ENCODE peak calls at places on chromosomes 12 and 14, in five cellular contexts. R is CD4-positive, CD25-positive, alpha-beta regulatory T cell; S is choroid plexus epithelial cell; I is fibroblast of pulmonary artery; G is cardiac muscle cell. C is an unnamed sample.

GRCh38 chr12:86230516-86231146 is 25.6 kb downstream of the MGAT4C start:
- DNase-seq in R (no peak), G (no peak), S (peak), I (peak), C (no peak)

GRCh38 chr14:60931206-60931605 is 49.7 kb downstream of the TRMT5 start:
- DNase-seq in S (no peak), G (no peak), I (no peak), R (no peak), C (no peak)

GRCh38 chr14:43938588-43939281 is 568.3 kb downstream of the FSCB start:
- DNase-seq in G (no peak), S (no peak), R (no peak), I (no peak), C (no peak)

GRCh38 chr12:14695685-14696084 is 714 bp downstream of the GUCY2C start:
- DNase-seq in R (no peak), S (no peak), I (no peak), G (no peak), C (no peak)

GRCh38 chr12:96048392-96048969 is 13.1 kb upstream of the LTA4H start:
- DNase-seq in R (no peak), I (no peak), G (no peak), S (no peak), C (no peak)

GRCh38 chr14:96253140-96253539 is 2.9 kb upstream of the BDKRB1 start:
- DNase-seq in G (no peak), S (peak), R (no peak), I (peak), C (no peak)

GRCh38 chr12:94942663-94943062 is 60.8 kb downstream of the NDUFA12 start:
- DNase-seq in I (no peak), S (no peak), G (no peak), R (no peak), C (peak)

GRCh38 chr12:101628669-101629068 is 33.9 kb downstream of the MYBPC1 start:
- DNase-seq in G (no peak), R (no peak), I (no peak), S (no peak), C (no peak)

GRCh38 chr12:68495666-68496065 is 115.0 kb upstream of the RAP1B start:
- DNase-seq in S (peak), I (peak), R (no peak), G (peak), C (no peak)

GRCh38 chr14:45150386-45150890 is 14.7 kb downstream of the FANCM start:
- DNase-seq in G (no peak), I (no peak), S (no peak), R (no peak), C (no peak)

GRCh38 chr12:538731-539539 is 79.2 kb downstream of the B4GALNT3 start:
- DNase-seq in S (peak), R (peak), G (no peak), I (peak), C (peak)

GRCh38 chr12:122137681-122138080 is 36.3 kb downstream of the IL31 start:
- DNase-seq in I (no peak), R (no peak), S (no peak), G (no peak), C (no peak)

GRCh38 chr12:108939594-108939993 is 59.7 kb downstream of the DAO start:
- DNase-seq in I (peak), R (no peak), S (peak), G (peak), C (peak)

GRCh38 chr14:74669846-74670245 is 43.0 kb downstream of the AREL1 start:
- DNase-seq in S (no peak), G (no peak), R (no peak), I (no peak), C (no peak)

GRCh38 chr12:46386877-46387629 is 14.5 kb upstream of the SLC38A2 start:
- DNase-seq in S (peak), I (peak), G (no peak), R (no peak), C (no peak)

GRCh38 chr14:61925043-61925442 is 162.8 kb downstream of the SNAPC1 start:
- DNase-seq in I (peak), S (peak), R (no peak), G (peak), C (peak)

GRCh38 chr14:99774526-99775307 is 18.5 kb upstream of the EML1 start:
- DNase-seq in G (no peak), I (peak), S (peak), R (no peak), C (no peak)

GRCh38 chr12:58148976-58149375 is 207.6 kb downstream of the ATP23 start:
- DNase-seq in G (no peak), I (no peak), R (no peak), S (no peak), C (no peak)

GRCh38 chr14:50768693-50769092 is 62.3 kb downstream of the NIN start:
- DNase-seq in G (no peak), I (no peak), R (no peak), S (peak), C (no peak)

GRCh38 chr12:101414533-101415119 is 7.1 kb upstream of the ARL1 start:
- DNase-seq in I (peak), G (peak), S (peak), R (no peak), C (peak)

GRCh38 chr12:45282411-45282810 is 66.5 kb downstream of the ANO6 start:
- DNase-seq in S (no peak), G (no peak), I (no peak), R (no peak), C (no peak)

GRCh38 chr14:92494512-92494911 is 19.1 kb upstream of the RIN3 start:
- DNase-seq in G (no peak), I (no peak), S (no peak), R (no peak), C (no peak)

GRCh38 chr12:107012736-107013425 is 25.9 kb upstream of the MTERF2 start:
- DNase-seq in G (no peak), S (no peak), R (no peak), I (no peak), C (no peak)

GRCh38 chr12:100141666-100141997 is 1.0 kb downstream of the BLTP3B start:
- DNase-seq in R (no peak), G (no peak), S (peak), I (peak), C (no peak)

GRCh38 chr14:104734601-104734990 is 10.6 kb downstream of the ADSS1 start:
- DNase-seq in I (no peak), S (no peak), G (no peak), R (no peak), C (no peak)

GRCh38 chr14:55126089-55126488 is 3.0 kb upstream of the LGALS3 start:
- DNase-seq in S (no peak), R (no peak), I (no peak), G (no peak), C (no peak)

GRCh38 chr12:52496054-52496453 is 3.0 kb upstream of the KRT6A start:
- DNase-seq in R (no peak), S (no peak), I (peak), G (peak), C (no peak)

GRCh38 chr14:93103392-93104080 is 12.2 kb downstream of the ITPK1 start:
- DNase-seq in S (peak), R (peak), G (no peak), I (no peak), C (peak)

GRCh38 chr14:38705220-38705619 is 397.8 kb downstream of the SEC23A start:
- DNase-seq in S (no peak), I (no peak), R (no peak), G (no peak), C (no peak)

GRCh38 chr12:93699271-93700141 is 22.3 kb downstream of the CRADD start:
- DNase-seq in I (peak), G (no peak), S (peak), R (no peak), C (no peak)

GRCh38 chr14:92712654-92713051 is 35.8 kb downstream of the LGMN start:
- DNase-seq in R (no peak), I (no peak), S (no peak), G (no peak), C (no peak)

GRCh38 chr12:51293693-51294092 is 23.5 kb upstream of the SMAGP start:
- DNase-seq in R (no peak), I (no peak), G (no peak), S (peak), C (no peak)

GRCh38 chr12:132596016-132596415 is 14.4 kb downstream of the LRCOL1 start:
- DNase-seq in G (peak), S (peak), I (peak), R (no peak), C (no peak)

GRCh38 chr12:96186902-96187301 is 7.3 kb upstream of the ELK3 start:
- DNase-seq in R (no peak), S (no peak), I (no peak), G (no peak), C (no peak)

GRCh38 chr14:105088812-105089745 is 23.8 kb upstream of the GPR132 start:
- DNase-seq in G (no peak), I (no peak), S (peak), R (no peak), C (no peak)

GRCh38 chr12:13093191-13093849 is 10.1 kb downstream of the GSG1 start:
- DNase-seq in G (no peak), R (no peak), I (no peak), S (no peak), C (no peak)

GRCh38 chr14:99571303-99571986 is 32.6 kb downstream of the CCDC85C start:
- DNase-seq in I (no peak), S (no peak), G (no peak), R (no peak), C (no peak)

GRCh38 chr12:68290126-68290525 is 36.7 kb upstream of the IL22 start:
- DNase-seq in R (peak), G (no peak), S (no peak), I (no peak), C (peak)

DNA sequence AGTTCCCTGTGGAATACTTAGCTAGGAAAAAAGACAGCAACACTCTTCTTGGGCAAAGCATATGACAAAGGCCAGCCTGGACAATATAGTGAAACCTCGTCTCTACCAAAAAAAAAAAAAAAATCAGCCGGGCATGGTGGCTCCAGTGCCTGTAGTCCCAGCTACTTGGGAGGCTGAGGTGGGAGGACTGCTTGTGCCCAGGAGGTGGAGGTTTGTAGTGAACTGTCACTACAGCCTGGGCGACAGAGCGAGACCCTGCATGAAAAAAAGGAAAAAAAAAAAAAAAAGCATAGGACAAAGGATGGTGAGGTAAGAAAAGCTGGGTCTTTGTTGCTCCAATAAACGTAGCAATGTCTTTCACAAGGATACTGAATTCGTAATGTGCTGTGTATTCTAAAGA is 1.1 kb downstream of the TXNDC16 start:
- DNase-seq in G (no peak), I (no peak), S (no peak), R (no peak), C (no peak)
- H3K4me3 ChIP-seq in G (peak), I (peak), S (peak), R (peak), C (peak)

GRCh38 chr12:129997239-129997638 is 93.4 kb upstream of the TMEM132D start:
- DNase-seq in G (no peak), S (no peak), R (no peak), I (no peak), C (no peak)
- H3K4me3 ChIP-seq in G (no peak), S (no peak), R (no peak), I (no peak), C (no peak)

GRCh38 chr14:57317248-57317833 is 48.6 kb downstream of the AP5M1 start:
- DNase-seq in R (peak), G (peak), S (peak), I (peak), C (peak)
- H3K4me3 ChIP-seq in R (no peak), G (no peak), S (no peak), I (no peak), C (no peak)

GRCh38 chr12:3204716-3205617 is 127.8 kb downstream of the TSPAN9 start:
- DNase-seq in G (no peak), S (no peak), I (no peak), R (no peak), C (no peak)

GRCh38 chr12:3207858-3208257 is 130.7 kb downstream of the TSPAN9 start:
- DNase-seq in R (no peak), S (no peak), G (peak), I (no peak), C (peak)

GRCh38 chr12:3206536-3207072 is 129.4 kb downstream of the TSPAN9 start:
- DNase-seq in S (no peak), R (no peak), I (no peak), G (no peak), C (no peak)

GRCh38 chr12:3205742-3206519 is 128.8 kb downstream of the TSPAN9 start:
- DNase-seq in S (peak), G (no peak), I (no peak), R (no peak), C (no peak)

DNA sequence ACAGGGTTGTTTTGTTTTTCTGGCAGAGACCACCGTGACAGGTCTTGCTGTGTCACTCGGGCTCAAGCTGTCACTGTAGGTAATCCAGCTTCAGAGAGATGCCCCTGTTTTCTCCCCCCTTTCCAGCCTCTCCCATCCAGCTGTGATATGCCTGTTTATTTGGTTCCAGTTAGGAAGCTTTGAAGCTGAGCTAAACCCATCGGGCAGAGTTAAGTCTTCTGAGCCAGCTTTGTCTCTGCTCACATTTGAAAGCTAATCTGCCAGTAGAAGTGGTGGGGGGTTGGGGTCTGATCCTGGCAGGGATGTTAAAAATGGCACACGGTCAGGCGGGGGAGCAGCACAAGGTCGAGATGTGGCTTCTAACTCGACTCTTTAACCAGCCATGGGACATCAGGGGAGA is 130.0 kb downstream of the TSPAN9 start:
- DNase-seq in R (no peak), S (no peak), G (peak), I (no peak), C (no peak)
- H3K4me3 ChIP-seq in R (no peak), S (no peak), G (no peak), I (no peak), C (no peak)

DNA sequence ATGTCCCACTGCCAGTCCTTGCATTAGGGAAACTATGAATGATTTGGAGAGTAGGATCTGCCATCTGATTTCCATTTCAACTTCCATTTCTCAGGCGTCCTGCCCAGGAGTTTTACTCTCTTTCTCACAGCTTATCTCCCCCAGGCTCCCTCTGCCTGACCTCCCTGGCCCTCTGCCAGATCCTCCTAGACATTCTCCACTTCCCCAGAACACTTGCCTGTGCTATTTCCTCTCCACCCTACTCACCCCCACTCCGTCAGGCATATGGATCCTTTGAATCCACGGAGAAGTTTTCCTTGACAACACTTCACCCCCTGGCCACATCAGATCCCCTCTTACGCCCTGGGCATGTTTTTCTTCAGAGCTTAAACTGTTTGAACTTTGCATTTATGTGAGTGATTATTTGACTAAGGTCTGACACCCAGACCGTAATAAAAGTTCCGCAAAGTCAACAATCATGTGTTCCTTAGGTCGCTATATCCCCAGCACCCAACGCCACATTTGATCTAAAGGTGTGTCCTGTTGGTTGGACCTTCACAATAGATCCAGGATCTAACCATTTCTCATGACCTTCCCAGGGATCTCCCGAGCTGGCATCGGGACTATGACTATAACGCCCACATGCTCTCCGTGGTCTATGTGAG is 255.7 kb upstream of the FOXN3 start:
- DNase-seq in R (no peak), G (peak), S (no peak), I (peak), C (no peak)
- H3K4me3 ChIP-seq in R (no peak), G (no peak), S (no peak), I (no peak), C (no peak)

GRCh38 chr12:3405821-3406220 is 85.2 kb upstream of the PRMT8 start:
- DNase-seq in I (no peak), S (no peak), G (no peak), R (no peak), C (no peak)
- H3K4me3 ChIP-seq in I (no peak), S (no peak), G (no peak), R (no peak), C (no peak)

GRCh38 chr12:53991077-53991460 is 6.1 kb downstream of the HOXC10 start:
- DNase-seq in G (no peak), I (no peak), R (no peak), S (no peak), C (no peak)
- H3K4me3 ChIP-seq in G (no peak), I (no peak), R (no peak), S (no peak), C (no peak)

DNA sequence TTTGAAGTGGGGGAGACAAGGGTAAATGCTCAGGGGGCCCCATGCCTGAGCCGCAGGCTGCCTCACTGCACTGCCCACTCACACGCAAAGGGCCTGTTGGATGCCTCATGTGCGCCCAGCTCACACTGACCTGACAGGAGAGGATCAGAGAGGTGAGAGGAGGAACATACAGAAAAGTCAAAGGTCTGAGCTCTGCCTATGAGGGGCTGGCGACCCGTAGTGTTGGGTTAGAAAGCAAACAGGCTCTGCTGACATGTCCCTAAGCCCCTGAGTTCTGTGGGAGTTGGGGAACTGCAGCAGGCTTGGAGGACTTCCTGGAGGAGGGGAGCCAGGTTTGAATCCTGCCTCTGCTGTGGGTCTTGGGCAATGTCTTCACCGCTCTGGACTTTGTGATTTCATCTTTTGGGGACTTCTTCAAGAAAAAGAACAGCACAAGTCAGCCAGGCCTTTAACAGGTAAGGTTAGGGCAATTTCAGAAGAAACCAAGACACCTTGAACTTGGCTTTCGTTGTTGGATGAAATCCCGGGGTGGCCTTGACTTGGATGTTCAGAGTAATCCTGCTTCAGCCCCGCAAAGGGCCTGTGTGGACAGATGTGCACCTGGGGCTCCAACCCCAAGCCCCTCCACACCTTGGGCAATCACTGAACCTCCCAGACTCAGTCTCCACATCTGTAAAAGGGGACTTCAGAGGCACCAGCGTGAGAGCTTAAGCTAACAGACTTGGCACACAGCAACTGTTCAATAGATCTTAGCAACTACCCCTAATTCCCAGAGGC is 116.8 kb downstream of the SCARB1 start:
- DNase-seq in R (no peak), G (no peak), I (no peak), S (no peak), C (no peak)
- H3K4me3 ChIP-seq in R (no peak), G (no peak), I (no peak), S (no peak), C (no peak)

C was measured in Jurkat, Clone E6-1.